ENCODE peak calls at places on chromosomes 13 and 19, in five cellular contexts. L is A549, V is K562, T is GM23338, S is SK-N-SH. X is an unnamed sample.

GRCh38 chr19:37981785-37982475 is 74.9 kb downstream of the SIPA1L3 start:
- DNase-seq in S (no peak), T (no peak), V (no peak), L (no peak), X (no peak)

GRCh38 chr13:31073859-31074718 is 87.6 kb downstream of the HSPH1 start:
- DNase-seq in L (no peak), V (no peak), S (no peak), T (no peak), X (no peak)

GRCh38 chr13:40206241-40207109 is 460.0 kb downstream of the FOXO1 start:
- DNase-seq in T (no peak), V (no peak), L (no peak), S (no peak), X (no peak)

GRCh38 chr19:16649734-16650133 is 10.2 kb downstream of the SMIM7 start:
- DNase-seq in T (no peak), V (no peak), L (no peak), S (no peak), X (no peak)

GRCh38 chr19:29662604-29663404 is 2.5 kb upstream of the PLEKHF1 start:
- DNase-seq in T (no peak), L (peak; percentile 33), V (peak; percentile 34), S (no peak), X (no peak)

GRCh38 chr13:40786568-40786996 is 2.8 kb upstream of the SLC25A15 start:
- DNase-seq in T (no peak), S (no peak), V (no peak), L (no peak), X (no peak)

GRCh38 chr13:111893607-111894443 is 173.1 kb upstream of the SOX1 start:
- DNase-seq in T (peak; percentile 52), V (no peak), L (no peak), S (no peak), X (no peak)

GRCh38 chr13:29496241-29496712 is 99.2 kb downstream of the SLC7A1 start:
- DNase-seq in S (no peak), L (peak; percentile 12), V (no peak), T (no peak), X (no peak)

GRCh38 chr13:45198924-45199323 is 1.9 kb downstream of the KCTD4 start:
- DNase-seq in V (no peak), L (no peak), T (no peak), S (no peak), X (no peak)

GRCh38 chr19:55319786-55320185 is 5.4 kb downstream of the TMEM150B start:
- DNase-seq in T (peak; percentile 97), L (no peak), S (peak; percentile 83), V (peak; percentile 66), X (no peak)

GRCh38 chr13:70178346-70178745 is 70.1 kb upstream of the KLHL1 start:
- DNase-seq in T (no peak), V (no peak), S (no peak), L (no peak), X (no peak)

GRCh38 chr19:632228-633067 is 889 bp downstream of the POLRMT start:
- DNase-seq in L (peak; percentile 66), T (peak; percentile 72), V (peak; percentile 76), S (peak; percentile 68), X (no peak)

GRCh38 chr19:33022472-33023116 is 42.1 kb downstream of the RHPN2 start:
- DNase-seq in L (no peak), T (peak; percentile 93), V (no peak), S (no peak), X (no peak)

GRCh38 chr13:41059466-41059865 is 1.8 kb upstream of the WBP4 start:
- DNase-seq in S (peak; percentile 23), L (no peak), V (no peak), T (peak; percentile 27), X (no peak)

GRCh38 chr13:102440259-102440936 is 38.5 kb upstream of the FGF14 start:
- DNase-seq in V (no peak), L (no peak), T (no peak), S (no peak), X (no peak)

GRCh38 chr19:14162871-14163297 is 26.5 kb upstream of the ASF1B start:
- DNase-seq in S (peak; percentile 19), V (no peak), L (no peak), T (no peak), X (no peak)

GRCh38 chr19:7480222-7480974 is 8.4 kb downstream of the PEX11G start:
- DNase-seq in L (no peak), S (peak; percentile 32), T (no peak), V (no peak), X (no peak)
- H3K4me3 ChIP-seq in L (no peak overlapping the region), S (no peak overlapping the region), T (no peak overlapping the region), V (no peak overlapping the region), X (no peak overlapping the region)

GRCh38 chr13:110466261-110466660 is 95.3 kb downstream of the RAB20 start:
- DNase-seq in L (no peak), S (no peak), V (no peak), T (no peak), X (no peak)
- TF ChIP-seq REST in L (no peak), S (no peak), V (no peak), T (no peak), X (no peak)

GRCh38 chr13:44063881-44064280 is 184.2 kb downstream of the LACC1 start:
- DNase-seq in V (no peak), L (no peak), S (no peak), T (no peak), X (no peak)

GRCh38 chr13:44072536-44072935 is 192.8 kb downstream of the LACC1 start:
- DNase-seq in S (no peak), T (no peak), V (no peak), L (no peak), X (no peak)

GRCh38 chr13:44068737-44069136 is 189.0 kb downstream of the LACC1 start:
- DNase-seq in S (no peak), L (peak; percentile 50), T (peak; percentile 41), V (no peak), X (no peak)

GRCh38 chr13:44064376-44064775 is 184.7 kb downstream of the LACC1 start:
- DNase-seq in V (no peak), S (no peak), T (no peak), L (no peak), X (no peak)

GRCh38 chr13:44068169-44068568 is 188.5 kb downstream of the LACC1 start:
- DNase-seq in S (no peak), L (no peak), T (no peak), V (no peak), X (no peak)
- H3K4me3 ChIP-seq in S (no peak overlapping the region), L (no peak overlapping the region), T (no peak overlapping the region), V (no peak overlapping the region), X (no peak overlapping the region)

GRCh38 chr13:43154839-43155238 is 131.5 kb downstream of the DNAJC15 start:
- DNase-seq in L (no peak), V (no peak), S (no peak), T (no peak), X (no peak)

GRCh38 chr13:43154083-43154739 is 130.8 kb downstream of the DNAJC15 start:
- DNase-seq in L (no peak), V (no peak), S (no peak), T (no peak), X (no peak)

GRCh38 chr13:43156916-43157315 is 133.5 kb downstream of the DNAJC15 start:
- DNase-seq in S (no peak), V (no peak), T (no peak), L (no peak), X (no peak)

GRCh38 chr13:43157796-43158195 is 134.4 kb downstream of the DNAJC15 start:
- DNase-seq in T (no peak), S (no peak), L (no peak), V (no peak), X (no peak)

GRCh38 chr13:43153436-43154082 is 130.2 kb downstream of the DNAJC15 start:
- DNase-seq in V (no peak), T (no peak), S (no peak), L (peak; percentile 41), X (no peak)
- TF ChIP-seq REST in V (no peak), T (no peak), S (no peak), L (no peak), X (no peak)

GRCh38 chr19:48835734-48836088 is 580 bp downstream of the HSD17B14 start:
- DNase-seq in V (peak; percentile 89), T (peak; percentile 98), L (peak; percentile 94), S (peak; percentile 87), X (peak; percentile 78)

GRCh38 chr19:48833977-48834376 is 2.3 kb downstream of the HSD17B14 start:
- DNase-seq in S (no peak), T (peak; percentile 54), L (no peak), V (no peak), X (no peak)

GRCh38 chr19:48836089-48837017 is at the start of gene HSD17B14:
- DNase-seq in S (peak; percentile 67), L (peak; percentile 84), T (peak; percentile 90), V (peak; percentile 33), X (no peak)

GRCh38 chr19:48837586-48838191 is 1.4 kb upstream of the HSD17B14 start:
- DNase-seq in T (peak; percentile 59), S (no peak), V (no peak), L (no peak), X (no peak)

DNA sequence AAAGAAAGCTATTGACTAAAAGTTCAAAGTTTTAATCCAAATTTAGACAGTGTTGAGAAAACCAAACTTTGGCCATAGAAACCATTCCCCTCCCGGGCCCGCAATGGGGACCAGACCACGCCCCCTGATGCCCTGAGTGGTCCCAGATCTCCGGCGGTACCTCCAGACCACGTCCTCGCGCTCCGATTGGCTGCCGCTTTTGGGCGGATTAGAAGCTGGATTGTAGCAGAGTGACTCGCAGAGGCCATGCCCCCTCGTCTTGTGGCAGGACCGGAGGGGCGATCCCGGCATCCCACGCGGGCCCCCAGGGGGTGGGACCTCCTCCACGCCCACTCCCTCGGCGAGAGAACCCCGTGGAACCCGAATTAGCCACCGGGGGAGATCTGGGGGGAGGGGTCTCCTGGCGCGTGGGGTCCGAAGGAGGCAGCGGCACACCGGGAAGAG is 812 bp upstream of the HSD17B14 start:
- DNase-seq in T (peak; percentile 99), L (peak; percentile 96), V (no peak), S (peak; percentile 95), X (no peak)
- H3K4me3 ChIP-seq in T (peak overlapping the region; percentile 61), L (peak overlapping the region; percentile 49), V (no peak overlapping the region), S (peak overlapping the region; percentile 63), X (peak overlapping the region; percentile 72)

GRCh38 chr19:5801796-5802616 is 2.9 kb upstream of the NRTN start:
- DNase-seq in V (peak; percentile 76), S (peak; percentile 66), T (peak; percentile 97), L (peak; percentile 45), X (no peak)
- TF ChIP-seq REST in V (no peak), S (no peak), T (no peak), L (no peak), X (no peak)

DNA sequence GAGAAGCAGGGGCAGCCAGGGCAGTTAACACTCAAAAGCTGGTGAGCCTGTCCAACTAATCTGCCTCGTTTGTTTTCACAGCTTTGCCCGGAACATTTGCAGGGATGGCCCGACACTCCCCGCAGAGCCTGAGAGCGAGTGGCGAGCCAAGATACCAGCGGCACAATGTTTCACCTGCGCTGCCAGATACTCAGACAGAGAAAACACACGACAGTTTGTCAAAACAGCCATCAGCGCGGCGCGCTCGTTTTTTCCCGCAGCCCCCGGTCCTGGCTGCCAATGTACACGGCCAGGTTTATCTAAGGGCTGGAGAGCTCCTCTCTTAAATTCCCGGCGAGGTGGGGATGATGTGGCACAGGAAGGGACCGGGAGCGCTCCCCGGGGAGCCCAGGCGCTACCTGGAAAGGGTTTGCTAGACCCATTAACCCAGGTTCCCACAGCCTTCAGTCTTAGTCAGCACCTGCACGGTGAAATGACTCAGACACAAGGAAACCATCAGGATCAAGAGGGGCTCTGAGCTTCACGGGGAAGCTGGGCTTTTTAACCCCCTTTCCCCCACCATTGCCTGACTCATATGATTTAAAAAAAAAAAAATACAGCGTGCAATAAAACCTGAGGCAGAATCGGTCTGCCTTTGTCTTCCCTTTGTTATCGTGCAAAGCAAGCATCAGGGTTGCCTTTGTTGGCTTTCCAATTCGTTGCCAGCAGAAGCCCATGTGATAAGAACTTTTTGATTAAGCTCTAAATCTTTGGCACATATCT is 186.2 kb downstream of the EFNB2 start:
- DNase-seq in L (no peak), S (peak; percentile 43), T (peak; percentile 62), V (no peak), X (no peak)
- H3K4me3 ChIP-seq in L (peak overlapping the region; percentile 30), S (peak overlapping the region; percentile 48), T (peak overlapping the region; percentile 59), V (no peak overlapping the region), X (peak overlapping the region; percentile 24)

X was measured in Panc1.